ENCODE peak calls at places on chromosome 12, in seven cellular contexts. V is endothelial cell; Q is NCI-H226; L is heart left ventricle; G is nephron progenitor cell; I is stomach; W is naive thymus-derived CD8-positive, alpha-beta T cell. T is an unnamed sample.

GRCh38 chr12:129826273-129826672 is 77.6 kb downstream of the TMEM132D start:
- DNase-seq in V (no peak), Q (no peak), L (no peak), G (no peak), I (no peak), W (no peak), T (no peak)

GRCh38 chr12:12294215-12295005 is 27.6 kb upstream of the LRP6 start:
- DNase-seq in V (no peak), Q (peak), L (no peak), G (peak), I (peak), W (no peak), T (no peak)

GRCh38 chr12:57146092-57146491 is 1.3 kb downstream of the LRP1-AS start:
- DNase-seq in V (no peak), Q (no peak), L (no peak), G (no peak), I (no peak), W (no peak), T (no peak)

GRCh38 chr12:14814082-14814481 is at the start of gene SMCO3:
- DNase-seq in V (no peak), Q (no peak), L (no peak), G (no peak), I (no peak), W (no peak), T (no peak)

GRCh38 chr12:91555981-91556380 is 373.4 kb upstream of the DCN start:
- DNase-seq in V (no peak), Q (no peak), L (no peak), G (no peak), I (no peak), W (no peak), T (no peak)

GRCh38 chr12:98911396-98911795 is 266.3 kb downstream of the APAF1 start:
- DNase-seq in V (no peak), Q (no peak), L (no peak), G (no peak), I (no peak), W (no peak), T (no peak)

GRCh38 chr12:121812320-121812871 is 8.6 kb downstream of the SETD1B start:
- DNase-seq in V (peak), Q (peak), L (peak), G (peak), I (peak), W (no peak), T (peak)

GRCh38 chr12:120999191-121000120 is 16.8 kb downstream of the C12orf43 start:
- DNase-seq in V (no peak), Q (no peak), L (no peak), G (no peak), I (peak), W (no peak), T (no peak)

GRCh38 chr12:115468087-115468510 is 784.1 kb upstream of the TBX3 start:
- DNase-seq in V (no peak), Q (no peak), L (no peak), G (no peak), I (peak), W (no peak), T (peak)

GRCh38 chr12:11697670-11698387 is 48.4 kb downstream of the ETV6 start:
- DNase-seq in V (no peak), Q (peak), L (no peak), G (no peak), I (no peak), W (no peak), T (no peak)

GRCh38 chr12:109111775-109112491 is 4.5 kb upstream of the ACACB start:
- DNase-seq in V (peak), Q (peak), L (peak), G (peak), I (peak), W (peak), T (peak)

GRCh38 chr12:14993537-14994266 is 20.9 kb downstream of the PDE6H start:
- DNase-seq in V (no peak), Q (peak), L (no peak), G (no peak), I (no peak), W (no peak), T (no peak)

GRCh38 chr12:66279127-66279712 is 23.1 kb upstream of the HELB start:
- DNase-seq in V (peak), Q (peak), L (no peak), G (no peak), I (no peak), W (peak), T (no peak)

GRCh38 chr12:62370189-62370588 is 96.4 kb upstream of the MON2 start:
- DNase-seq in V (no peak), Q (no peak), L (no peak), G (no peak), I (no peak), W (no peak), T (no peak)

GRCh38 chr12:99154264-99154982 is 493.1 kb upstream of the GARIN6 start:
- DNase-seq in V (no peak), Q (peak), L (peak), G (peak), I (no peak), W (no peak), T (no peak)

GRCh38 chr12:52782502-52782901 is 5.4 kb upstream of the KRT76 start:
- DNase-seq in V (no peak), Q (no peak), L (no peak), G (no peak), I (no peak), W (no peak), T (no peak)

GRCh38 chr12:69161835-69162234 is 77.5 kb upstream of the CPSF6 start:
- DNase-seq in V (no peak), Q (no peak), L (no peak), G (no peak), I (no peak), W (peak), T (no peak)

GRCh38 chr12:67419810-67420209 is 150.7 kb downstream of the CAND1 start:
- DNase-seq in V (no peak), Q (no peak), L (no peak), G (no peak), I (no peak), W (no peak), T (no peak)

GRCh38 chr12:116420476-116420875 is 138.7 kb upstream of the MAP1LC3B2 start:
- DNase-seq in V (no peak), Q (no peak), L (no peak), G (no peak), I (no peak), W (no peak), T (no peak)

GRCh38 chr12:130752692-130753230 is 36.7 kb upstream of the RIMBP2 start:
- DNase-seq in V (no peak), Q (no peak), L (no peak), G (peak), I (no peak), W (no peak), T (no peak)